ENCODE peak calls at places on chromosomes 2 and 18, in four cellular contexts. One of them, this sample, is unnamed.

GRCh38 chr2:73859721-73860586 is 31.2 kb downstream of the STAMBP start:
- DNase-seq in Right ventricle myocardium inferior: no peak
- DNase-seq in stimulated activated CD8-positive, alpha-beta memory T cell treated with anti-CD3 and anti-CD28 coated beads, Interleukin-15, amount 100 ng/mL, for 24 hours: no peak
- DNase-seq in stimulated activated CD4-positive, alpha-beta T cell treated with anti-CD3 and anti-CD28 coated beads, Interleukin-12 subunit alpha, Interleukin-12 subunit beta, amount 100 ng/mL, for 48 hours: peak
- DNase-seq in this sample: no peak

GRCh38 chr2:273338-273737 is 8.6 kb downstream of the ACP1 start:
- DNase-seq in Right ventricle myocardium inferior: no peak
- DNase-seq in stimulated activated CD8-positive, alpha-beta memory T cell treated with anti-CD3 and anti-CD28 coated beads, Interleukin-15, amount 100 ng/mL, for 24 hours: no peak
- DNase-seq in stimulated activated CD4-positive, alpha-beta T cell treated with anti-CD3 and anti-CD28 coated beads, Interleukin-12 subunit alpha, Interleukin-12 subunit beta, amount 100 ng/mL, for 48 hours: no peak
- DNase-seq in this sample: no peak

GRCh38 chr2:64214281-64215115 is 70.3 kb upstream of the PELI1 start:
- DNase-seq in Right ventricle myocardium inferior: no peak
- DNase-seq in stimulated activated CD8-positive, alpha-beta memory T cell treated with anti-CD3 and anti-CD28 coated beads, Interleukin-15, amount 100 ng/mL, for 24 hours: no peak
- DNase-seq in stimulated activated CD4-positive, alpha-beta T cell treated with anti-CD3 and anti-CD28 coated beads, Interleukin-12 subunit alpha, Interleukin-12 subunit beta, amount 100 ng/mL, for 48 hours: no peak
- DNase-seq in this sample: no peak

GRCh38 chr2:71886241-71886640 is 261.4 kb downstream of the CYP26B1 start:
- DNase-seq in Right ventricle myocardium inferior: no peak
- DNase-seq in stimulated activated CD8-positive, alpha-beta memory T cell treated with anti-CD3 and anti-CD28 coated beads, Interleukin-15, amount 100 ng/mL, for 24 hours: no peak
- DNase-seq in stimulated activated CD4-positive, alpha-beta T cell treated with anti-CD3 and anti-CD28 coated beads, Interleukin-12 subunit alpha, Interleukin-12 subunit beta, amount 100 ng/mL, for 48 hours: no peak
- DNase-seq in this sample: no peak

GRCh38 chr2:132608222-132608795 is 61.7 kb downstream of the LYPD1 start:
- DNase-seq in Right ventricle myocardium inferior: no peak
- DNase-seq in stimulated activated CD8-positive, alpha-beta memory T cell treated with anti-CD3 and anti-CD28 coated beads, Interleukin-15, amount 100 ng/mL, for 24 hours: no peak
- DNase-seq in stimulated activated CD4-positive, alpha-beta T cell treated with anti-CD3 and anti-CD28 coated beads, Interleukin-12 subunit alpha, Interleukin-12 subunit beta, amount 100 ng/mL, for 48 hours: no peak
- DNase-seq in this sample: no peak

GRCh38 chr2:240906141-240906910 is at the start of gene CROCC2:
- DNase-seq in Right ventricle myocardium inferior: peak
- DNase-seq in stimulated activated CD8-positive, alpha-beta memory T cell treated with anti-CD3 and anti-CD28 coated beads, Interleukin-15, amount 100 ng/mL, for 24 hours: no peak
- DNase-seq in stimulated activated CD4-positive, alpha-beta T cell treated with anti-CD3 and anti-CD28 coated beads, Interleukin-12 subunit alpha, Interleukin-12 subunit beta, amount 100 ng/mL, for 48 hours: no peak
- DNase-seq in this sample: no peak

GRCh38 chr18:11649839-11650238 is 39.2 kb upstream of the GNAL start:
- DNase-seq in Right ventricle myocardium inferior: no peak
- DNase-seq in stimulated activated CD8-positive, alpha-beta memory T cell treated with anti-CD3 and anti-CD28 coated beads, Interleukin-15, amount 100 ng/mL, for 24 hours: no peak
- DNase-seq in stimulated activated CD4-positive, alpha-beta T cell treated with anti-CD3 and anti-CD28 coated beads, Interleukin-12 subunit alpha, Interleukin-12 subunit beta, amount 100 ng/mL, for 48 hours: no peak
- DNase-seq in this sample: no peak

GRCh38 chr2:178715366-178715765 is 91.9 kb downstream of the TTN start:
- DNase-seq in Right ventricle myocardium inferior: no peak
- DNase-seq in stimulated activated CD8-positive, alpha-beta memory T cell treated with anti-CD3 and anti-CD28 coated beads, Interleukin-15, amount 100 ng/mL, for 24 hours: no peak
- DNase-seq in stimulated activated CD4-positive, alpha-beta T cell treated with anti-CD3 and anti-CD28 coated beads, Interleukin-12 subunit alpha, Interleukin-12 subunit beta, amount 100 ng/mL, for 48 hours: no peak
- DNase-seq in this sample: no peak

GRCh38 chr2:31384351-31384750 is 30.2 kb downstream of the XDH start:
- DNase-seq in Right ventricle myocardium inferior: no peak
- DNase-seq in stimulated activated CD8-positive, alpha-beta memory T cell treated with anti-CD3 and anti-CD28 coated beads, Interleukin-15, amount 100 ng/mL, for 24 hours: no peak
- DNase-seq in stimulated activated CD4-positive, alpha-beta T cell treated with anti-CD3 and anti-CD28 coated beads, Interleukin-12 subunit alpha, Interleukin-12 subunit beta, amount 100 ng/mL, for 48 hours: no peak
- DNase-seq in this sample: no peak

GRCh38 chr2:235968616-235969324 is 199.4 kb downstream of the GBX2 start:
- DNase-seq in Right ventricle myocardium inferior: peak
- DNase-seq in stimulated activated CD8-positive, alpha-beta memory T cell treated with anti-CD3 and anti-CD28 coated beads, Interleukin-15, amount 100 ng/mL, for 24 hours: no peak
- DNase-seq in stimulated activated CD4-positive, alpha-beta T cell treated with anti-CD3 and anti-CD28 coated beads, Interleukin-12 subunit alpha, Interleukin-12 subunit beta, amount 100 ng/mL, for 48 hours: no peak
- DNase-seq in this sample: no peak

GRCh38 chr2:21754164-21754788 is 630.5 kb downstream of the TDRD15 start:
- DNase-seq in Right ventricle myocardium inferior: no peak
- DNase-seq in stimulated activated CD8-positive, alpha-beta memory T cell treated with anti-CD3 and anti-CD28 coated beads, Interleukin-15, amount 100 ng/mL, for 24 hours: no peak
- DNase-seq in stimulated activated CD4-positive, alpha-beta T cell treated with anti-CD3 and anti-CD28 coated beads, Interleukin-12 subunit alpha, Interleukin-12 subunit beta, amount 100 ng/mL, for 48 hours: no peak
- DNase-seq in this sample: no peak

GRCh38 chr2:45533771-45534170 is 77.3 kb downstream of the SRBD1 start:
- DNase-seq in Right ventricle myocardium inferior: no peak
- DNase-seq in stimulated activated CD8-positive, alpha-beta memory T cell treated with anti-CD3 and anti-CD28 coated beads, Interleukin-15, amount 100 ng/mL, for 24 hours: no peak
- DNase-seq in stimulated activated CD4-positive, alpha-beta T cell treated with anti-CD3 and anti-CD28 coated beads, Interleukin-12 subunit alpha, Interleukin-12 subunit beta, amount 100 ng/mL, for 48 hours: no peak
- DNase-seq in this sample: no peak

GRCh38 chr2:231613655-231614558 is 21.2 kb downstream of the TEX44 start:
- DNase-seq in Right ventricle myocardium inferior: peak
- DNase-seq in stimulated activated CD8-positive, alpha-beta memory T cell treated with anti-CD3 and anti-CD28 coated beads, Interleukin-15, amount 100 ng/mL, for 24 hours: peak
- DNase-seq in stimulated activated CD4-positive, alpha-beta T cell treated with anti-CD3 and anti-CD28 coated beads, Interleukin-12 subunit alpha, Interleukin-12 subunit beta, amount 100 ng/mL, for 48 hours: peak
- DNase-seq in this sample: peak

GRCh38 chr2:218002792-218003191 is at the start of gene TNS1:
- DNase-seq in Right ventricle myocardium inferior: peak
- DNase-seq in stimulated activated CD8-positive, alpha-beta memory T cell treated with anti-CD3 and anti-CD28 coated beads, Interleukin-15, amount 100 ng/mL, for 24 hours: no peak
- DNase-seq in stimulated activated CD4-positive, alpha-beta T cell treated with anti-CD3 and anti-CD28 coated beads, Interleukin-12 subunit alpha, Interleukin-12 subunit beta, amount 100 ng/mL, for 48 hours: no peak
- DNase-seq in this sample: no peak

GRCh38 chr18:25099838-25100393 is 252.1 kb downstream of the ZNF521 start:
- DNase-seq in Right ventricle myocardium inferior: no peak
- DNase-seq in stimulated activated CD8-positive, alpha-beta memory T cell treated with anti-CD3 and anti-CD28 coated beads, Interleukin-15, amount 100 ng/mL, for 24 hours: no peak
- DNase-seq in stimulated activated CD4-positive, alpha-beta T cell treated with anti-CD3 and anti-CD28 coated beads, Interleukin-12 subunit alpha, Interleukin-12 subunit beta, amount 100 ng/mL, for 48 hours: no peak
- DNase-seq in this sample: no peak